ENCODE peak calls at places on chromosomes 5 and 9, in ten cellular contexts. M is CD4-positive, CD25-positive, alpha-beta regulatory T cell; F is AG04450; G is GM12878; E is OCI-LY7; W is MM.1S; H is transverse colon; L is prostate gland; V is adrenal gland; S is suprapubic skin. D is an unnamed sample.

GRCh38 chr5:149323235-149324205 is 21.8 kb upstream of the GRPEL2 start:
- DNase-seq in F (no peak), H (no peak), S (no peak), M (no peak), L (no peak), E (no peak), V (no peak), G (no peak), W (no peak), D (peak)

GRCh38 chr5:2175842-2176404 is 293.2 kb upstream of the IRX4 start:
- DNase-seq in L (no peak), G (no peak), M (no peak), F (no peak), H (no peak), V (no peak), W (no peak), E (no peak), S (no peak), D (no peak)

GRCh38 chr9:96321515-96321914 is 19.5 kb upstream of the HSD17B3 start:
- DNase-seq in M (no peak), V (no peak), L (no peak), W (no peak), S (no peak), E (no peak), G (no peak), H (no peak), F (no peak), D (no peak)

GRCh38 chr9:2992427-2992826 is 148.5 kb upstream of the PUM3 start:
- DNase-seq in M (no peak), H (no peak), S (no peak), V (no peak), W (no peak), E (no peak), G (no peak), F (no peak), L (no peak), D (no peak)

GRCh38 chr5:37722236-37723146 is 117.3 kb downstream of the GDNF start:
- DNase-seq in H (no peak), S (no peak), G (peak), L (no peak), V (no peak), M (peak), W (no peak), F (peak), E (no peak), D (peak)

GRCh38 chr5:74617203-74617602 is 23.3 kb downstream of the ENC1 start:
- DNase-seq in H (no peak), G (no peak), M (no peak), V (no peak), E (no peak), W (no peak), F (no peak), S (no peak), L (no peak), D (no peak)

GRCh38 chr5:91141642-91142041 is 241.5 kb downstream of the ARRDC3 start:
- DNase-seq in S (no peak), H (no peak), W (no peak), G (no peak), M (no peak), V (no peak), L (no peak), E (no peak), F (no peak), D (no peak)

GRCh38 chr5:83764101-83764500 is 43.4 kb upstream of the HAPLN1 start:
- DNase-seq in G (no peak), H (no peak), M (no peak), V (no peak), F (no peak), E (no peak), W (no peak), S (no peak), L (no peak), D (no peak)

GRCh38 chr5:31963358-31963757 is 210.8 kb downstream of the GOLPH3 start:
- DNase-seq in L (no peak), S (no peak), G (no peak), F (no peak), E (no peak), W (no peak), H (no peak), M (no peak), V (peak), D (no peak)

GRCh38 chr5:109485030-109485429 is 75.3 kb upstream of the PJA2 start:
- DNase-seq in W (no peak), L (peak), M (no peak), S (no peak), V (peak), E (no peak), H (peak), G (no peak), F (no peak), D (peak)

GRCh38 chr9:112265391-112265790 is 68.0 kb downstream of the PTBP3 start:
- DNase-seq in S (no peak), E (no peak), W (no peak), M (no peak), L (no peak), H (no peak), G (no peak), F (no peak), V (no peak), D (no peak)

GRCh38 chr5:72108200-72109050 is 1.1 kb downstream of the MAP1B start:
- DNase-seq in S (peak), V (peak), M (peak), G (no peak), L (peak), H (peak), F (no peak), E (no peak), W (peak), D (peak)

GRCh38 chr5:115168829-115169391 is 798 bp downstream of the TRIM36 start:
- DNase-seq in V (peak), H (peak), M (no peak), S (no peak), L (no peak), E (no peak), F (no peak), G (no peak), W (peak), D (no peak)

GRCh38 chr9:135736979-135737839 is 35.2 kb downstream of the KCNT1 start:
- DNase-seq in F (no peak), V (no peak), H (no peak), G (no peak), S (no peak), L (no peak), E (no peak), M (no peak), W (no peak), D (no peak)

GRCh38 chr5:94632024-94632423 is 13.6 kb downstream of the SLF1 start:
- DNase-seq in L (no peak), G (peak), H (no peak), E (peak), W (peak), V (no peak), S (no peak), F (no peak), M (no peak), D (no peak)

GRCh38 chr9:70603020-70603411 is 188.6 kb upstream of the KLF9 start:
- DNase-seq in L (no peak), H (no peak), S (no peak), M (no peak), W (no peak), V (no peak), E (peak), G (no peak), F (no peak), D (no peak)

GRCh38 chr9:70597886-70598285 is 183.4 kb upstream of the KLF9 start:
- DNase-seq in E (no peak), S (no peak), L (no peak), G (no peak), M (no peak), W (no peak), V (no peak), F (no peak), H (no peak), D (no peak)

GRCh38 chr9:70601000-70601929 is 186.8 kb upstream of the KLF9 start:
- DNase-seq in W (no peak), F (peak), M (no peak), G (no peak), H (peak), V (peak), S (peak), L (peak), E (no peak), D (peak)

GRCh38 chr9:70602364-70603019 is 188.0 kb upstream of the KLF9 start:
- DNase-seq in W (peak), V (peak), G (peak), E (peak), M (peak), S (no peak), L (peak), F (peak), H (peak), D (peak)

GRCh38 chr9:70600479-70600878 is 186.0 kb upstream of the KLF9 start:
- DNase-seq in S (no peak), H (peak), F (peak), M (no peak), E (no peak), V (peak), G (no peak), L (no peak), W (no peak), D (peak)
- H3K27ac ChIP-seq in S (peak), H (peak), F (peak), M (no peak), E (no peak), V (peak), G (no peak), L (peak), W (no peak), D (peak)

GRCh38 chr5:55451976-55452375 is 82.8 kb downstream of the PLPP1 start:
- DNase-seq in V (no peak), W (no peak), F (no peak), S (no peak), L (no peak), M (no peak), H (no peak), E (no peak), G (no peak), D (no peak)

GRCh38 chr5:55445817-55446216 is 88.9 kb downstream of the PLPP1 start:
- DNase-seq in W (no peak), S (no peak), F (no peak), H (no peak), L (no peak), V (no peak), M (no peak), E (no peak), G (no peak), D (no peak)

GRCh38 chr5:55454282-55454681 is 80.5 kb downstream of the PLPP1 start:
- DNase-seq in F (no peak), H (no peak), W (no peak), L (no peak), S (no peak), G (no peak), V (no peak), M (no peak), E (no peak), D (no peak)

GRCh38 chr5:55446690-55447351 is 87.9 kb downstream of the PLPP1 start:
- DNase-seq in E (no peak), V (no peak), W (no peak), M (no peak), F (no peak), S (no peak), H (no peak), L (no peak), G (no peak), D (no peak)

GRCh38 chr5:55450050-55450765 is 84.6 kb downstream of the PLPP1 start:
- DNase-seq in M (no peak), F (no peak), W (no peak), S (no peak), E (no peak), G (no peak), H (no peak), L (no peak), V (no peak), D (peak)
- H3K27ac ChIP-seq in M (no peak), F (no peak), W (no peak), S (no peak), E (no peak), G (no peak), H (peak), L (no peak), V (no peak), D (no peak)

DNA sequence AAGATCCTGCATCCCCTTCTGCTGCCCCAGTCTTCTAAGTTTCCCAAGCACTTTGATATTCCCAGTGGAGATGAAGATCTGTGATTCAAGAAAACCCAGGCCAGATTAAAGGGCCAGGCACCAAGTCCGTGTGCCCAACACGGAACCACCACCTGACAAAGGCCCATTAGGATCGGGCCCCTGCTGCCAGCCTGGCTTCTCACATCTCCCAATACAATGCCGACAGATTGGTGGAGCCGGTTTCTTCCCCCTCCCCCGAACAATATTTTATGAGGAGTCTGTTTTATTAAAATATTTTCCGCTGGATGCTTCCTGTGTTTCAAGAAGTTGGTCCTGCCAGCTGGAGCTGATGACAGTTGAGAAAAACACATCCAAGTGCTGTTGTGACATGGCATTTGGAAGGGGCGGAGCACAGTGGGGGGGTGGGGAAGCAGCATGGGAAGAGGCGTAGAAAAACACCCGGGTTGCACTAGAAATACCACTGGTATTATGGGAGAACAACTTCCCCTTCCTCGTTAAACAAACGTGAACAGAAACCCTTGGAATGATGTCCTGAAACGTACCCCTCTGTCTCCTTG is 45.0 kb downstream of the CRB2 start:
- DNase-seq in H (no peak), V (no peak), E (no peak), F (no peak), W (no peak), L (no peak), M (no peak), S (no peak), G (no peak), D (no peak)
- H3K27ac ChIP-seq in H (no peak), V (no peak), E (no peak), F (no peak), W (no peak), L (peak), M (no peak), S (no peak), G (no peak), D (no peak)

GRCh38 chr9:95049761-95050160 is 267.7 kb downstream of the FANCC start:
- DNase-seq in F (no peak), G (no peak), H (no peak), M (no peak), L (no peak), V (no peak), S (no peak), W (no peak), E (no peak), D (no peak)

GRCh38 chr9:95057121-95057520 is 260.4 kb downstream of the FANCC start:
- DNase-seq in E (no peak), H (no peak), S (no peak), W (no peak), F (peak), L (no peak), G (no peak), M (no peak), V (no peak), D (peak)

GRCh38 chr9:95055851-95056551 is 261.5 kb downstream of the FANCC start:
- DNase-seq in F (peak), S (no peak), L (no peak), W (no peak), H (no peak), V (no peak), E (no peak), G (no peak), M (no peak), D (peak)

GRCh38 chr9:95055337-95055850 is 262.1 kb downstream of the FANCC start:
- DNase-seq in H (no peak), F (no peak), G (no peak), V (no peak), L (no peak), S (no peak), M (no peak), E (no peak), W (no peak), D (peak)

DNA sequence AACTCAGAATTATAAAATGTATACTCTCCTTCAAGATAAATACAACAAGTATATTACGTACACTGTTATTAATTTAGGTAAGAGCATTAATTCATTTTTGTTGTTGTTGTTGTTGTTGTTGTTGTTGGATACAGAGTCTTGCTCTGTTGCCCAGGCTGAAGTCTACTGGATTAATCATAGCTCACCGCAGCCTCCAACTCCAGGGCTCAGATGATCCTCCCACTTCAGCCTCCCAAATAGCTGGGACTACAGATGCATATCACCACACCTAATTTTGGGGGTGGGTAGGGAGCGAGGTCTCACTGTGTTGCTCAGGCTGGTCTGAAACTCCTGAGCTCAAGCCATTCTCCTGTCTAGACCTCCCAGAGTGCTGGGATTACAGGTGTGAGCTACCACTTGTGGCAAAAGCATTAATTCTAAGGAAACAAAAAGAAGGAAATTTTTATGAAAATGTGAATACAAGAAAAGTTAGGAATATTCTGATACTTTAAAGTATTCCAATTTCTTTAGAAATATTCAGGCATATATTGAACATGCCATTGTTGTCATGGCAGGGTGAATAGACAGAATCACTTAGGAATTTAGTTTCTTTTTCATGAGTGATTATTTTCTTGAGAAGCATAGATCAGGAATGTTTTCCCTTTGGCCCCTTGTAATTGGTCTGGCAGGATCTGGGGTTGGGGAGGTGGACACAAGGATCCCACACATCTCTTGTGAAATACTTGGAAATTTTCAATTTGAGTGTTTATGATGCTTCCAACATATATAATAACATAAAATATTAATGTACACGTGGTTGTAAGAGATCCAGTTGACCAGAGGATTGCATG is 263.7 kb downstream of the FANCC start:
- DNase-seq in F (no peak), S (no peak), V (no peak), L (no peak), G (no peak), W (no peak), E (no peak), H (no peak), M (no peak), D (no peak)
- H3K27ac ChIP-seq in F (peak), S (no peak), V (no peak), L (peak), G (no peak), W (no peak), E (no peak), H (peak), M (no peak), D (peak)

GRCh38 chr5:133054697-133055471 is 3.1 kb downstream of the HSPA4 start:
- DNase-seq in W (no peak), V (no peak), E (no peak), G (no peak), S (no peak), F (no peak), M (no peak), L (no peak), H (no peak), D (no peak)

GRCh38 chr5:133052317-133053175 is 733 bp downstream of the HSPA4 start:
- DNase-seq in E (peak), L (peak), V (peak), W (peak), G (no peak), H (peak), M (peak), S (peak), F (no peak), D (peak)

GRCh38 chr5:133051117-133051546 is 681 bp upstream of the HSPA4 start:
- DNase-seq in H (no peak), S (no peak), L (no peak), E (no peak), F (no peak), M (no peak), W (no peak), G (no peak), V (peak), D (no peak)

GRCh38 chr5:133051547-133052316 is at the start of gene HSPA4:
- DNase-seq in M (peak), V (peak), L (peak), E (peak), W (peak), H (peak), G (peak), S (peak), F (peak), D (peak)

GRCh38 chr5:133053463-133053862 is 1.6 kb downstream of the HSPA4 start:
- DNase-seq in G (no peak), F (no peak), L (no peak), S (no peak), E (no peak), W (no peak), V (no peak), M (no peak), H (no peak), D (no peak)
- H3K27ac ChIP-seq in G (no peak), F (no peak), L (no peak), S (no peak), E (no peak), W (no peak), V (no peak), M (peak), H (no peak), D (peak)